ENCODE peak calls at places on chromosome 13, in ten cellular contexts. C is SK-N-SH, R is right atrium auricular region, M is ovary, U is progenitor cell of endocrine pancreas, G is uterus, P is cardiac fibroblast, X is B cell, H is AG10803, B is left ventricle myocardium inferior. J is an unnamed sample.
A peak's percentile ranks its signal among the peaks of the same experiment; 100 is the strongest.

GRCh38 chr13:111658150-111659100 is 338.0 kb downstream of the TEX29 start:
- DNase-seq in C (no peak), R (peak; percentile 57), M (no peak), U (peak; percentile 2), G (no peak), P (no peak), X (no peak), H (no peak), B (no peak), J (no peak)

GRCh38 chr13:94345374-94346195 is 133.9 kb downstream of the DCT start:
- DNase-seq in C (peak; percentile 51), R (no peak), M (no peak), U (no peak), G (no peak), P (peak; percentile 58), X (peak; percentile 26), H (peak; percentile 59), B (no peak), J (no peak)

GRCh38 chr13:21730186-21730880 is 59.5 kb downstream of the FGF9 start:
- DNase-seq in C (no peak), R (no peak), M (no peak), U (no peak), G (no peak), P (no peak), X (no peak), H (no peak), B (no peak), J (no peak)

GRCh38 chr13:111952814-111953213 is 114.1 kb upstream of the SOX1 start:
- DNase-seq in C (no peak), R (peak; percentile 21), M (no peak), U (no peak), G (no peak), P (no peak), X (no peak), H (no peak), B (no peak), J (no peak)

GRCh38 chr13:107742544-107742943 is 472.8 kb downstream of the LIG4 start:
- DNase-seq in C (no peak), R (no peak), M (no peak), U (no peak), G (no peak), P (no peak), X (no peak), H (no peak), B (no peak), J (no peak)

GRCh38 chr13:43587376-43587775 is 199.4 kb downstream of the ENOX1 start:
- DNase-seq in C (no peak), R (no peak), M (no peak), U (no peak), G (no peak), P (no peak), X (no peak), H (no peak), B (no peak), J (no peak)

GRCh38 chr13:39965309-39965708 is 309.8 kb downstream of the COG6 start:
- DNase-seq in C (no peak), R (no peak), M (no peak), U (no peak), G (no peak), P (no peak), X (no peak), H (no peak), B (no peak), J (no peak)

GRCh38 chr13:110772091-110772984 is 58.8 kb downstream of the ING1 start:
- DNase-seq in C (no peak), R (no peak), M (no peak), U (no peak), G (no peak), P (no peak), X (no peak), H (no peak), B (no peak), J (no peak)

GRCh38 chr13:98041081-98041820 is 87.8 kb downstream of the IPO5 start:
- DNase-seq in C (no peak), R (no peak), M (no peak), U (no peak), G (no peak), P (peak; percentile 28), X (no peak), H (peak; percentile 80), B (no peak), J (no peak)
- TF ChIP-seq CTCF in C (no peak), R (no peak), M (no peak), U (no peak), G (no peak), P (no peak), X (no peak), H (no peak), B (no peak), J (no peak)

GRCh38 chr13:49097374-49097773 is 121.7 kb downstream of the FNDC3A start:
- DNase-seq in C (no peak), R (no peak), M (no peak), U (no peak), G (no peak), P (peak; percentile 90), X (no peak), H (peak; percentile 63), B (no peak), J (no peak)

GRCh38 chr13:49100637-49101570 is 119.2 kb upstream of the MLNR start:
- DNase-seq in C (no peak), R (no peak), M (no peak), U (no peak), G (no peak), P (no peak), X (no peak), H (no peak), B (no peak), J (no peak)

GRCh38 chr13:49098198-49098597 is 121.9 kb upstream of the MLNR start:
- DNase-seq in C (peak; percentile 4), R (no peak), M (no peak), U (no peak), G (peak; percentile 71), P (peak; percentile 95), X (no peak), H (peak; percentile 79), B (no peak), J (no peak)

GRCh38 chr13:49099513-49099877 is 120.6 kb upstream of the MLNR start:
- DNase-seq in C (no peak), R (no peak), M (no peak), U (no peak), G (no peak), P (no peak), X (no peak), H (no peak), B (no peak), J (no peak)

GRCh38 chr13:49098771-49099512 is 121.2 kb upstream of the MLNR start:
- DNase-seq in C (peak; percentile 9), R (no peak), M (no peak), U (no peak), G (no peak), P (peak; percentile 37), X (peak; percentile 8), H (peak; percentile 15), B (no peak), J (no peak)
- TF ChIP-seq CTCF in C (peak; percentile 47), R (no peak), M (no peak), U (peak; percentile 50), G (no peak), P (peak; percentile 30), X (no peak), H (peak; percentile 26), B (peak; percentile 63), J (no peak)

GRCh38 chr13:45492538-45492937 is 27.8 kb downstream of the COG3 start:
- DNase-seq in C (no peak), R (no peak), M (no peak), U (no peak), G (no peak), P (peak; percentile 76), X (no peak), H (peak; percentile 68), B (no peak), J (no peak)

DNA sequence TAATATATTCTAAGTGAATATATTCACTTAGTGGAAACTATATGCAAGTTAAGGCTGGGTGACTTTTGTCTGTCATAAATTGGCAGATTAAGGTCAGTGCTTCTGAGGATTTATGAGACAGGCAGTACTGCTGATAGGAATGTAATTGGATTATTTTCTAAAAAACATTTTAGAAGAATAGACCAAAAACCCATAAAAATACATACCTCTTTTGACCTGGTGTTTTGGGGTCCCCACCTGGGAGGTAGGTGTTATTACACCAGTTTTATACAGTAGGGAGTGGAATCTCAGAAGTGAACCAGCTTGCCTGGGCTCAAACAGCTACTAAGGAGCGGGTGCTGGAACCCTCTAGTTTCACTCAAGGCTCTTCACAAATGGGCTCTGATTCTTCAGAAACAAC is 25.3 kb downstream of the COG3 start:
- DNase-seq in C (peak; percentile 27), R (no peak), M (no peak), U (no peak), G (no peak), P (no peak), X (peak; percentile 22), H (no peak), B (no peak), J (no peak)
- TF ChIP-seq CTCF in C (peak; percentile 42), R (no peak), M (no peak), U (peak; percentile 46), G (no peak), P (no peak), X (peak; percentile 57), H (no peak), B (peak; percentile 43), J (peak; percentile 5)

DNA sequence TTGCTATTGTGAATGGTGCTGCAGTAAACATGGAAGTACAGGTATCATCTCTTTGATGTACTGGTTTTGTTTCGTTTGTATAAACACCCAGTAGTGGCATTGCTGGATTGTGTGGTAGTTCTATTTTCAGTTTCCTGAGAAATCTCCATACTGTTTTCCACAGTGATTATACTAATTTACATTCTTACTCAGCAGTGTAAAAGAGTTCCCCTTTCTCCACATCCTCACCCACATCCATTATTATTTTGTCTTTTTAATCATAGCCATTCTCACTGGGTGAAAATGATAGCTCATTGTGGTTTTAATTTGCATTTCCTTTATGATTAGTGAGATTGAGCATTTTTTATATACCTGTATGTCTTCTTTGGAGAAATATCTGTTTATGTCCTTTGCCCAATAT is 62.3 kb upstream of the PARP4 start:
- DNase-seq in C (no peak), R (no peak), M (no peak), U (no peak), G (no peak), P (no peak), X (no peak), H (no peak), B (no peak), J (no peak)
- TF ChIP-seq CTCF in C (no peak), R (no peak), M (no peak), U (no peak), G (no peak), P (no peak), X (no peak), H (no peak), B (no peak), J (no peak)

DNA sequence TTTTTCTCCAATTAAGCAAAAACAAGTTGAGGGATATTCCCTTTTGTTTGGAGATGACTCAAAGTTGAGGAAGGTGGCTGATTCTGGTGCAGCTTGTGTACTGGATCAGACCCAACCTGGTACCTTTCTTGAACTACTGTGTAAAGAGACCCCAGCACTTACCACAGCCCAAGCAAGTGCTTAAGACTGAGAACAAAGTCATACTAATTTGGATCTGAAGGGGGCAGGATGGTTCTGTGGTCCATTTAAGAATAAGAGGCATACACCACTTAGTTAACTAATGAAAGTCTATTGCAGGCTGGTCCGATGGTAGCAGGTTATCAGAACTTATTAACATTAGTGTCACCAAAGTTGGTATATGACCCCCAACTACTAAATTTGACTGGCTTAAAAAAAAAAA is 6.3 kb downstream of the THSD1 start:
- DNase-seq in C (no peak), R (no peak), M (no peak), U (no peak), G (no peak), P (peak; percentile 58), X (no peak), H (no peak), B (no peak), J (no peak)
- TF ChIP-seq CTCF in C (peak; percentile 16), R (no peak), M (no peak), U (no peak), G (no peak), P (peak; percentile 29), X (no peak), H (no peak), B (peak; percentile 42), J (no peak)

J was measured in GM20000.